ENCODE peak calls at places on chromosome 20, in five cellular contexts. One of them, this sample, is unnamed.

GRCh38 chr20:31717478-31717946 is 5.2 kb downstream of the BCL2L1 start:
- DNase-seq in HT1080: no peak
- DNase-seq in activated CD4-positive, alpha-beta T cell treated with anti-CD3 and anti-CD28 coated beads, Interleukin-2, amount 50 U/mL, for 4 hours: no peak
- DNase-seq in neural progenitor cell: no peak
- DNase-seq in stimulated activated CD4-positive, alpha-beta T cell treated with anti-CD3 and anti-CD28 coated beads, Interleukin-4, amount 100 ng/mL, for 1 hour: no peak
- DNase-seq in this sample: no peak

GRCh38 chr20:47330933-47331708 is 25.4 kb downstream of the ZMYND8 start:
- DNase-seq in neural progenitor cell: no peak
- DNase-seq in stimulated activated CD4-positive, alpha-beta T cell treated with anti-CD3 and anti-CD28 coated beads, Interleukin-4, amount 100 ng/mL, for 1 hour: no peak
- DNase-seq in activated CD4-positive, alpha-beta T cell treated with anti-CD3 and anti-CD28 coated beads, Interleukin-2, amount 50 U/mL, for 4 hours: no peak
- DNase-seq in HT1080: peak
- DNase-seq in this sample: peak

GRCh38 chr20:17856024-17856564 is 112.5 kb downstream of the SNX5 start:
- DNase-seq in stimulated activated CD4-positive, alpha-beta T cell treated with anti-CD3 and anti-CD28 coated beads, Interleukin-4, amount 100 ng/mL, for 1 hour: no peak
- DNase-seq in HT1080: peak
- DNase-seq in activated CD4-positive, alpha-beta T cell treated with anti-CD3 and anti-CD28 coated beads, Interleukin-2, amount 50 U/mL, for 4 hours: no peak
- DNase-seq in neural progenitor cell: no peak
- DNase-seq in this sample: peak

GRCh38 chr20:40744072-40744471 is 55.0 kb upstream of the MAFB start:
- DNase-seq in HT1080: no peak
- DNase-seq in activated CD4-positive, alpha-beta T cell treated with anti-CD3 and anti-CD28 coated beads, Interleukin-2, amount 50 U/mL, for 4 hours: no peak
- DNase-seq in stimulated activated CD4-positive, alpha-beta T cell treated with anti-CD3 and anti-CD28 coated beads, Interleukin-4, amount 100 ng/mL, for 1 hour: no peak
- DNase-seq in neural progenitor cell: no peak
- DNase-seq in this sample: no peak

GRCh38 chr20:48651960-48652359 is 175.8 kb downstream of the PREX1 start:
- DNase-seq in activated CD4-positive, alpha-beta T cell treated with anti-CD3 and anti-CD28 coated beads, Interleukin-2, amount 50 U/mL, for 4 hours: no peak
- DNase-seq in stimulated activated CD4-positive, alpha-beta T cell treated with anti-CD3 and anti-CD28 coated beads, Interleukin-4, amount 100 ng/mL, for 1 hour: no peak
- DNase-seq in HT1080: no peak
- DNase-seq in neural progenitor cell: no peak
- DNase-seq in this sample: no peak

GRCh38 chr20:58224974-58225373 is 3.5 kb downstream of the ANKRD60 start:
- DNase-seq in neural progenitor cell: peak
- DNase-seq in stimulated activated CD4-positive, alpha-beta T cell treated with anti-CD3 and anti-CD28 coated beads, Interleukin-4, amount 100 ng/mL, for 1 hour: no peak
- DNase-seq in activated CD4-positive, alpha-beta T cell treated with anti-CD3 and anti-CD28 coated beads, Interleukin-2, amount 50 U/mL, for 4 hours: no peak
- DNase-seq in HT1080: no peak
- DNase-seq in this sample: no peak

GRCh38 chr20:53895385-53895755 is 175.0 kb downstream of the BCAS1 start:
- DNase-seq in activated CD4-positive, alpha-beta T cell treated with anti-CD3 and anti-CD28 coated beads, Interleukin-2, amount 50 U/mL, for 4 hours: no peak
- DNase-seq in HT1080: no peak
- DNase-seq in stimulated activated CD4-positive, alpha-beta T cell treated with anti-CD3 and anti-CD28 coated beads, Interleukin-4, amount 100 ng/mL, for 1 hour: no peak
- DNase-seq in neural progenitor cell: no peak
- DNase-seq in this sample: no peak

GRCh38 chr20:56171087-56172012 is 77.2 kb upstream of the MC3R start:
- DNase-seq in stimulated activated CD4-positive, alpha-beta T cell treated with anti-CD3 and anti-CD28 coated beads, Interleukin-4, amount 100 ng/mL, for 1 hour: no peak
- DNase-seq in HT1080: no peak
- DNase-seq in neural progenitor cell: peak
- DNase-seq in activated CD4-positive, alpha-beta T cell treated with anti-CD3 and anti-CD28 coated beads, Interleukin-2, amount 50 U/mL, for 4 hours: no peak
- DNase-seq in this sample: peak

GRCh38 chr20:18511566-18511965 is 3.8 kb downstream of the SEC23B start:
- DNase-seq in HT1080: no peak
- DNase-seq in neural progenitor cell: no peak
- DNase-seq in stimulated activated CD4-positive, alpha-beta T cell treated with anti-CD3 and anti-CD28 coated beads, Interleukin-4, amount 100 ng/mL, for 1 hour: no peak
- DNase-seq in activated CD4-positive, alpha-beta T cell treated with anti-CD3 and anti-CD28 coated beads, Interleukin-2, amount 50 U/mL, for 4 hours: no peak
- DNase-seq in this sample: no peak

GRCh38 chr20:32482251-32483220 is 102.6 kb downstream of the NOL4L start:
- DNase-seq in neural progenitor cell: peak
- DNase-seq in HT1080: peak
- DNase-seq in stimulated activated CD4-positive, alpha-beta T cell treated with anti-CD3 and anti-CD28 coated beads, Interleukin-4, amount 100 ng/mL, for 1 hour: peak
- DNase-seq in activated CD4-positive, alpha-beta T cell treated with anti-CD3 and anti-CD28 coated beads, Interleukin-2, amount 50 U/mL, for 4 hours: no peak
- DNase-seq in this sample: no peak

GRCh38 chr20:44701116-44701865 is 13.9 kb upstream of the CCN5 start:
- DNase-seq in neural progenitor cell: no peak
- DNase-seq in HT1080: no peak
- DNase-seq in stimulated activated CD4-positive, alpha-beta T cell treated with anti-CD3 and anti-CD28 coated beads, Interleukin-4, amount 100 ng/mL, for 1 hour: no peak
- DNase-seq in activated CD4-positive, alpha-beta T cell treated with anti-CD3 and anti-CD28 coated beads, Interleukin-2, amount 50 U/mL, for 4 hours: no peak
- DNase-seq in this sample: no peak

GRCh38 chr20:25316506-25317190 is 68.8 kb downstream of the PYGB start:
- DNase-seq in HT1080: no peak
- DNase-seq in stimulated activated CD4-positive, alpha-beta T cell treated with anti-CD3 and anti-CD28 coated beads, Interleukin-4, amount 100 ng/mL, for 1 hour: no peak
- DNase-seq in neural progenitor cell: no peak
- DNase-seq in activated CD4-positive, alpha-beta T cell treated with anti-CD3 and anti-CD28 coated beads, Interleukin-2, amount 50 U/mL, for 4 hours: no peak
- DNase-seq in this sample: no peak

GRCh38 chr20:51132286-51132810 is 109.4 kb upstream of the KCNG1 start:
- DNase-seq in neural progenitor cell: no peak
- DNase-seq in HT1080: no peak
- DNase-seq in activated CD4-positive, alpha-beta T cell treated with anti-CD3 and anti-CD28 coated beads, Interleukin-2, amount 50 U/mL, for 4 hours: no peak
- DNase-seq in stimulated activated CD4-positive, alpha-beta T cell treated with anti-CD3 and anti-CD28 coated beads, Interleukin-4, amount 100 ng/mL, for 1 hour: no peak
- DNase-seq in this sample: no peak

GRCh38 chr20:21609221-21609620 is 95.4 kb upstream of the NKX2-2 start:
- DNase-seq in neural progenitor cell: no peak
- DNase-seq in activated CD4-positive, alpha-beta T cell treated with anti-CD3 and anti-CD28 coated beads, Interleukin-2, amount 50 U/mL, for 4 hours: no peak
- DNase-seq in stimulated activated CD4-positive, alpha-beta T cell treated with anti-CD3 and anti-CD28 coated beads, Interleukin-4, amount 100 ng/mL, for 1 hour: no peak
- DNase-seq in HT1080: peak
- DNase-seq in this sample: no peak

GRCh38 chr20:43831496-43832065 is 83.1 kb upstream of the TOX2 start:
- DNase-seq in HT1080: no peak
- DNase-seq in stimulated activated CD4-positive, alpha-beta T cell treated with anti-CD3 and anti-CD28 coated beads, Interleukin-4, amount 100 ng/mL, for 1 hour: no peak
- DNase-seq in activated CD4-positive, alpha-beta T cell treated with anti-CD3 and anti-CD28 coated beads, Interleukin-2, amount 50 U/mL, for 4 hours: no peak
- DNase-seq in neural progenitor cell: no peak
- DNase-seq in this sample: no peak

GRCh38 chr20:47546184-47547033 is 44.7 kb downstream of the NCOA3 start:
- DNase-seq in neural progenitor cell: no peak
- DNase-seq in HT1080: no peak
- DNase-seq in activated CD4-positive, alpha-beta T cell treated with anti-CD3 and anti-CD28 coated beads, Interleukin-2, amount 50 U/mL, for 4 hours: no peak
- DNase-seq in stimulated activated CD4-positive, alpha-beta T cell treated with anti-CD3 and anti-CD28 coated beads, Interleukin-4, amount 100 ng/mL, for 1 hour: no peak
- DNase-seq in this sample: peak

GRCh38 chr20:35544436-35544835 is 2.6 kb downstream of the ERGIC3 start:
- DNase-seq in activated CD4-positive, alpha-beta T cell treated with anti-CD3 and anti-CD28 coated beads, Interleukin-2, amount 50 U/mL, for 4 hours: no peak
- DNase-seq in neural progenitor cell: no peak
- DNase-seq in HT1080: no peak
- DNase-seq in stimulated activated CD4-positive, alpha-beta T cell treated with anti-CD3 and anti-CD28 coated beads, Interleukin-4, amount 100 ng/mL, for 1 hour: no peak
- DNase-seq in this sample: no peak

GRCh38 chr20:760751-761417 is 7.4 kb downstream of the SLC52A3 start:
- DNase-seq in stimulated activated CD4-positive, alpha-beta T cell treated with anti-CD3 and anti-CD28 coated beads, Interleukin-4, amount 100 ng/mL, for 1 hour: peak
- DNase-seq in HT1080: no peak
- DNase-seq in neural progenitor cell: peak
- DNase-seq in activated CD4-positive, alpha-beta T cell treated with anti-CD3 and anti-CD28 coated beads, Interleukin-2, amount 50 U/mL, for 4 hours: no peak
- DNase-seq in this sample: no peak

GRCh38 chr20:49381558-49382493 is 100.6 kb downstream of the KCNB1 start:
- DNase-seq in activated CD4-positive, alpha-beta T cell treated with anti-CD3 and anti-CD28 coated beads, Interleukin-2, amount 50 U/mL, for 4 hours: no peak
- DNase-seq in HT1080: peak
- DNase-seq in neural progenitor cell: no peak
- DNase-seq in stimulated activated CD4-positive, alpha-beta T cell treated with anti-CD3 and anti-CD28 coated beads, Interleukin-4, amount 100 ng/mL, for 1 hour: no peak
- DNase-seq in this sample: peak

GRCh38 chr20:36070451-36070850 is 84.1 kb upstream of the EPB41L1 start:
- DNase-seq in neural progenitor cell: peak
- DNase-seq in HT1080: no peak
- DNase-seq in stimulated activated CD4-positive, alpha-beta T cell treated with anti-CD3 and anti-CD28 coated beads, Interleukin-4, amount 100 ng/mL, for 1 hour: no peak
- DNase-seq in activated CD4-positive, alpha-beta T cell treated with anti-CD3 and anti-CD28 coated beads, Interleukin-2, amount 50 U/mL, for 4 hours: no peak
- DNase-seq in this sample: no peak

GRCh38 chr20:34946661-34947060 is 8.9 kb downstream of the GSS start:
- DNase-seq in activated CD4-positive, alpha-beta T cell treated with anti-CD3 and anti-CD28 coated beads, Interleukin-2, amount 50 U/mL, for 4 hours: no peak
- DNase-seq in neural progenitor cell: no peak
- DNase-seq in stimulated activated CD4-positive, alpha-beta T cell treated with anti-CD3 and anti-CD28 coated beads, Interleukin-4, amount 100 ng/mL, for 1 hour: no peak
- DNase-seq in HT1080: no peak
- DNase-seq in this sample: no peak

GRCh38 chr20:64160536-64161495 is 3.4 kb upstream of the MYT1 start:
- DNase-seq in activated CD4-positive, alpha-beta T cell treated with anti-CD3 and anti-CD28 coated beads, Interleukin-2, amount 50 U/mL, for 4 hours: no peak
- DNase-seq in HT1080: no peak
- DNase-seq in stimulated activated CD4-positive, alpha-beta T cell treated with anti-CD3 and anti-CD28 coated beads, Interleukin-4, amount 100 ng/mL, for 1 hour: no peak
- DNase-seq in neural progenitor cell: peak
- DNase-seq in this sample: no peak

GRCh38 chr20:8722277-8722928 is 346.5 kb upstream of the PLCB4 start:
- DNase-seq in stimulated activated CD4-positive, alpha-beta T cell treated with anti-CD3 and anti-CD28 coated beads, Interleukin-4, amount 100 ng/mL, for 1 hour: no peak
- DNase-seq in activated CD4-positive, alpha-beta T cell treated with anti-CD3 and anti-CD28 coated beads, Interleukin-2, amount 50 U/mL, for 4 hours: no peak
- DNase-seq in neural progenitor cell: peak
- DNase-seq in HT1080: peak
- DNase-seq in this sample: no peak

GRCh38 chr20:56760610-56761009 is 131.5 kb downstream of the TFAP2C start:
- DNase-seq in neural progenitor cell: no peak
- DNase-seq in stimulated activated CD4-positive, alpha-beta T cell treated with anti-CD3 and anti-CD28 coated beads, Interleukin-4, amount 100 ng/mL, for 1 hour: no peak
- DNase-seq in HT1080: peak
- DNase-seq in activated CD4-positive, alpha-beta T cell treated with anti-CD3 and anti-CD28 coated beads, Interleukin-2, amount 50 U/mL, for 4 hours: no peak
- DNase-seq in this sample: peak

GRCh38 chr20:58146761-58147160 is 81.7 kb downstream of the ANKRD60 start:
- DNase-seq in neural progenitor cell: no peak
- DNase-seq in HT1080: no peak
- DNase-seq in stimulated activated CD4-positive, alpha-beta T cell treated with anti-CD3 and anti-CD28 coated beads, Interleukin-4, amount 100 ng/mL, for 1 hour: no peak
- DNase-seq in activated CD4-positive, alpha-beta T cell treated with anti-CD3 and anti-CD28 coated beads, Interleukin-2, amount 50 U/mL, for 4 hours: no peak
- DNase-seq in this sample: no peak

GRCh38 chr20:59785118-59785959 is 148.1 kb downstream of the SYCP2 start:
- DNase-seq in neural progenitor cell: no peak
- DNase-seq in activated CD4-positive, alpha-beta T cell treated with anti-CD3 and anti-CD28 coated beads, Interleukin-2, amount 50 U/mL, for 4 hours: no peak
- DNase-seq in stimulated activated CD4-positive, alpha-beta T cell treated with anti-CD3 and anti-CD28 coated beads, Interleukin-4, amount 100 ng/mL, for 1 hour: no peak
- DNase-seq in HT1080: no peak
- DNase-seq in this sample: no peak

GRCh38 chr20:18971121-18971520 is 157.5 kb downstream of the SCP2D1 start:
- DNase-seq in HT1080: no peak
- DNase-seq in stimulated activated CD4-positive, alpha-beta T cell treated with anti-CD3 and anti-CD28 coated beads, Interleukin-4, amount 100 ng/mL, for 1 hour: no peak
- DNase-seq in activated CD4-positive, alpha-beta T cell treated with anti-CD3 and anti-CD28 coated beads, Interleukin-2, amount 50 U/mL, for 4 hours: no peak
- DNase-seq in neural progenitor cell: no peak
- DNase-seq in this sample: peak

GRCh38 chr20:62111148-62111547 is 11.1 kb upstream of the LSM14B start:
- DNase-seq in HT1080: no peak
- DNase-seq in stimulated activated CD4-positive, alpha-beta T cell treated with anti-CD3 and anti-CD28 coated beads, Interleukin-4, amount 100 ng/mL, for 1 hour: no peak
- DNase-seq in neural progenitor cell: no peak
- DNase-seq in activated CD4-positive, alpha-beta T cell treated with anti-CD3 and anti-CD28 coated beads, Interleukin-2, amount 50 U/mL, for 4 hours: no peak
- DNase-seq in this sample: no peak

GRCh38 chr20:25984933-25985332 is 288.3 kb upstream of the ZNF337 start:
- DNase-seq in activated CD4-positive, alpha-beta T cell treated with anti-CD3 and anti-CD28 coated beads, Interleukin-2, amount 50 U/mL, for 4 hours: peak
- DNase-seq in neural progenitor cell: no peak
- DNase-seq in HT1080: no peak
- DNase-seq in stimulated activated CD4-positive, alpha-beta T cell treated with anti-CD3 and anti-CD28 coated beads, Interleukin-4, amount 100 ng/mL, for 1 hour: peak
- DNase-seq in this sample: no peak

GRCh38 chr20:54475334-54476287 is at the start of gene DOK5:
- DNase-seq in activated CD4-positive, alpha-beta T cell treated with anti-CD3 and anti-CD28 coated beads, Interleukin-2, amount 50 U/mL, for 4 hours: no peak
- DNase-seq in neural progenitor cell: peak
- DNase-seq in stimulated activated CD4-positive, alpha-beta T cell treated with anti-CD3 and anti-CD28 coated beads, Interleukin-4, amount 100 ng/mL, for 1 hour: no peak
- DNase-seq in HT1080: no peak
- DNase-seq in this sample: no peak

GRCh38 chr20:40571625-40572024 is 117.4 kb downstream of the MAFB start:
- DNase-seq in activated CD4-positive, alpha-beta T cell treated with anti-CD3 and anti-CD28 coated beads, Interleukin-2, amount 50 U/mL, for 4 hours: no peak
- DNase-seq in stimulated activated CD4-positive, alpha-beta T cell treated with anti-CD3 and anti-CD28 coated beads, Interleukin-4, amount 100 ng/mL, for 1 hour: no peak
- DNase-seq in HT1080: no peak
- DNase-seq in neural progenitor cell: no peak
- DNase-seq in this sample: no peak

This sample was measured in foreskin keratinocyte.